ENCODE peak calls at places on chromosomes 6 and 20, in ten cellular contexts. N, T, Q, B, Y, G, C, U, I and Z are unnamed samples. For H3K27me3, the result is how much of the 10 kb centered on the place peaks cover.

GRCh38 chr6:110041830-110042229 is 63.7 kb downstream of the GPR6 start:
- DNase-seq in G (no peak), Q (no peak), U (no peak), C (no peak), I (no peak), N (no peak), Y (no peak), B (no peak), T (no peak), Z (no peak)

GRCh38 chr6:15763827-15764226 is 101.0 kb upstream of the DTNBP1 start:
- DNase-seq in Y (peak), G (no peak), N (no peak), C (no peak), U (peak), B (peak), I (no peak), T (peak), Q (peak), Z (no peak)

GRCh38 chr6:75932067-75932466 is 140.4 kb downstream of the IMPG1 start:
- DNase-seq in B (no peak), Y (peak), G (peak), I (no peak), C (no peak), T (peak), N (no peak), Q (peak), U (no peak), Z (no peak)

GRCh38 chr6:112841553-112842337 is 494.6 kb downstream of the RFPL4B start:
- DNase-seq in U (no peak), Y (no peak), T (no peak), G (no peak), Q (no peak), B (no peak), N (peak), I (no peak), C (no peak), Z (no peak)

GRCh38 chr6:140817176-140817575 is 1315.5 kb upstream of the GJE1 start:
- DNase-seq in B (peak), G (no peak), N (no peak), Y (no peak), U (no peak), Q (peak), C (no peak), I (no peak), T (no peak), Z (no peak)

GRCh38 chr6:159756508-159756907 is 5.3 kb upstream of the ACAT2 start:
- DNase-seq in Y (no peak), Q (no peak), T (no peak), I (no peak), B (no peak), C (no peak), G (no peak), N (no peak), U (no peak), Z (no peak)

GRCh38 chr6:39428152-39428551 is 105.7 kb upstream of the KCNK16 start:
- DNase-seq in Y (no peak), C (peak), Q (no peak), I (no peak), U (no peak), T (no peak), G (no peak), B (no peak), N (no peak), Z (no peak)

GRCh38 chr20:47691632-47692031 is 93.6 kb downstream of the SULF2 start:
- DNase-seq in C (peak), N (no peak), T (peak), Q (peak), Y (peak), U (no peak), G (peak), I (no peak), B (peak), Z (no peak)

GRCh38 chr20:36936341-36936740 is 15.2 kb downstream of the SAMHD1 start:
- DNase-seq in T (no peak), G (no peak), U (no peak), I (no peak), Q (no peak), C (no peak), N (no peak), Y (no peak), B (no peak), Z (no peak)

DNA sequence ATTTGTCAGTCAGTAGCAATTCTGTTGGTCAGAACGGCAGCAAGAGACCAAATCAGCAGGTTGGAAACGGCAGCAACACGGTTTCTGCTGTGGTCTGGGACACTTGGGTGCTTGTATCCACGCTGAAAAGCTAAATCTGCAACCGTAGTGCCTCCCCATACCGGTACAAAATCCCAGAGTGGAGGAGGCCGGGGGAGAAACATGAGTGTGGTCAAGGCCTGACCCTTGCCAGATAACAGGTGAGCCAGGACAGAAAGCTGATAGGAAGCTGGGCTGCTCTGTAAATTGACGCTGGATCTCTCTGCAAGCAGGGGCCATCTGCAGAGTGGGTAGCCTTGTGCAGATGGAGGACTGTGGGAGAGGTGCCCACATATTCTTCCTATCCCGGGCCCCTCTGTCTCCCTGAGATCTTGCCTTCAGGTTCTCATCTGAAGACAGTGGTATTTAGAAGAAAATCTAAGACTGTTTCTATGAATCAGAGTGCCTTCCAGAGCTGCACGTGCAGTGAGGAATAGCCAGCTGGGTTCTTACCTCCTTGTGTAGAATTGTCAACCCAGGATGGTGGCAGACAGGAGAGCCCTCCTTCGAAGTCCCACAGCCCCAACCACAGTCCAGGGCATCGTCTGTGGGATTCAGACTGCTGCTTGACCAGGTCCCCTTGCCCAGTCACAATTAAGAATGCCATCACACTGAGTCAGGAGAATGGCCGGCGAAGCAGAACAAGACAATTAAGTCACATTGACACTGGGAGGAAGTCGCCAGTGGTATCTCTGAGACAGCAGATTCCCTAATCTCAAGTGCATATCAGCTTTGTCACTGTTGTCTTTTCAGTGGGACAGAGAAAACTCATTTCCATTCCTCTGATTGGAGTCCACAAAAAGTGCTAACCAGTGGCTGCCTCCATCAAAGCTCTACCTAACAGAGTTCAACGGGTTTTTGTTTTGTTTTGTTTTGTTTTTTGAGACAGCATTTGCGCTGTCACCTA is 100.0 kb upstream of the RIPOR2 start:
- DNase-seq in U (no peak), C (no peak), B (peak), G (no peak), Y (no peak), Q (no peak), T (no peak), I (no peak), N (no peak), Z (no peak)
- H3K27ac ChIP-seq in U (no peak), C (no peak), B (no peak), G (no peak), Y (no peak), Q (no peak), T (no peak), I (peak), N (peak), Z (peak)

DNA sequence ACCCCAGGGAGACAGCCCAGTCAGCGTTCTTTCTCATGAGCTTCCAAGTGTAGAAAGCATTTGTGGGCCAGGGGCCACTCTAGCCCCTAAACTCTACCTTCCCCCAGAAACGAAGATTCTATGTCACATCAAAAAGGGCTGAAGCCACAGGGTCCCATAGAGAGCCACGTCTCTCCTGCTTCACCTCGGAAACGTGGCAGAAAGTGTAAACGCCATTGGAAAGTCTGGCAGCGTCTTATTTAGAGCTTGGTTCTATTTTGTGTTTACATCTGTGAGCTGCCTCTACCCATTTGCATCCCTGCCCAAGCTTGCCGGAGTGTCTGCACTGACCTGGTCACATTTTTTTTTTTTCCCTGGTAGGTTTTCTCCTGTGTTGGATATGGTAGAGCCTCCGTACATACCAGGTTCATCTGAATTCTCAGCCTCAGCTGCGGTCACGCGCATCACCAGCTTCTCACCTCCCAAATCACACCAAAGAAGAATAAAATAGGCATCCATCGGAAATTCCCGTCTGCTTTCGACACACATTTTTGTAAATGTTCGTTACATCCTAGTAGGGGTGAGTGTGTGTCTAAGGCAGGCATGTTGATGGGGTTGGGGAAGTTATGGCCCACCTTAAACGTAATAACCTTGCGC is 62.6 kb downstream of the NPEPL1 start:
- DNase-seq in T (no peak), Y (no peak), B (no peak), G (no peak), N (no peak), U (no peak), I (no peak), C (no peak), Q (no peak), Z (no peak)
- H3K27me3 ChIP-seq in T (under half), Y (under half), B (under half), G (under half), N (under half), U (under half), I (under half), C (under half), Q (under half), Z (under half)

GRCh38 chr20:54713727-54714126 is 238.3 kb downstream of the DOK5 start:
- DNase-seq in U (no peak), I (no peak), C (no peak), T (no peak), Q (no peak), Y (no peak), B (no peak), N (no peak), G (no peak), Z (no peak)

GRCh38 chr20:54711061-54711460 is 235.7 kb downstream of the DOK5 start:
- DNase-seq in T (no peak), U (no peak), C (no peak), I (no peak), Y (no peak), B (no peak), G (no peak), N (no peak), Q (no peak), Z (no peak)

GRCh38 chr20:54714817-54715216 is 239.4 kb downstream of the DOK5 start:
- DNase-seq in B (no peak), G (no peak), C (no peak), I (no peak), Y (no peak), Q (no peak), T (no peak), N (no peak), U (no peak), Z (no peak)

GRCh38 chr20:54716790-54717189 is 241.4 kb downstream of the DOK5 start:
- DNase-seq in T (no peak), Y (no peak), C (no peak), G (no peak), U (no peak), B (no peak), Q (no peak), I (no peak), N (no peak), Z (no peak)

DNA sequence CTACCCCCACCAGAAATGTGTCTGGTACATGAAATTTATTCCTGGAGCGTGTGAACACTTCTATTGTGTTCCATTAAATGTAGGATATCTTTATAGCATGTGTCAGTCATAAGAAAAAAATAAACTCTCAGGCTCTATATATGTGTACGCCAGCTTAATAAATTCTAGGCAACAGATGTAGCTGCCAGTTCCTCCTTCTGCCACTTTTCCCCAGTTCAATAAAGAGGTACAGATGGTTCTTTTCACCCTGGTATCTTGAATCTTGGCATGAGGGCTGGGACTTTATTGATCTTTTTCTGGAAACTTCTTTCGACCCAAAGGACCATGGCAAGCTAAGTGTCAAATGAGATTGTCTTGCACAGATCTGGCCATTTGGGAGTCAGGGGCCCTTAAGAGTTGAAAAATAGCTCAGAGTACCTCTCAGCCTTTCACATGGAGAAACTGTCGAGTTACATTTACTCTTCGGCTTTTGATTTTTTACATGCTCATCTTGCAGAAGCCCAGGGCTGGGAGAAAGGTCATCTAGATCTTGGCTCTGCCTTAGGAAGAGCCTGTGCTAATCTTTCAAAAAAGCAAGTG is 240.9 kb downstream of the DOK5 start:
- DNase-seq in N (no peak), U (no peak), Q (no peak), G (no peak), Y (no peak), C (no peak), I (no peak), B (no peak), T (no peak), Z (no peak)
- H3K27ac ChIP-seq in N (no peak), U (no peak), Q (no peak), G (no peak), Y (no peak), C (no peak), I (no peak), B (no peak), T (no peak), Z (no peak)

GRCh38 chr6:93417421-93417996 is 1.9 kb downstream of the EPHA7 start:
- DNase-seq in T (no peak), Y (no peak), G (peak), I (no peak), C (no peak), U (no peak), Q (peak), B (peak), N (no peak), Z (no peak)
- H3K27me3 ChIP-seq in T (half or more), Y (under half), G (under half), I (under half), C (under half), U (half or more), Q (under half), B (under half), N (under half), Z (under half)

GRCh38 chr6:156848123-156848522 is 70.9 kb downstream of the ARID1B start:
- DNase-seq in C (no peak), T (no peak), N (no peak), U (no peak), G (no peak), Y (no peak), I (no peak), B (no peak), Q (no peak), Z (no peak)
- H3K27ac ChIP-seq in C (no peak), T (no peak), N (peak), U (no peak), G (no peak), Y (no peak), I (no peak), B (no peak), Q (no peak), Z (no peak)